ENCODE peak calls at places on chromosomes 11 and 22, in eight cellular contexts. I is heart left ventricle, Q is RWPE1, B is cardiac muscle cell, W is mesendoderm, H is neuronal stem cell, C is body of pancreas, U is substantia nigra. E is an unnamed sample.

GRCh38 chr22:31603574-31603973 is 58.4 kb downstream of the PISD start:
- DNase-seq in B (no peak), Q (no peak), I (no peak), H (no peak), C (no peak), U (no peak), W (no peak), E (no peak)

GRCh38 chr11:113574171-113574570 is 99.0 kb upstream of the DRD2 start:
- DNase-seq in C (no peak), B (no peak), I (no peak), U (no peak), W (no peak), Q (no peak), H (no peak), E (no peak)

GRCh38 chr11:117816151-117816741 is 8.3 kb downstream of the FXYD2 start:
- DNase-seq in I (peak; percentile 39), Q (peak; percentile 34), W (peak; percentile 95), U (no peak), B (peak; percentile 64), H (peak; percentile 62), C (peak; percentile 83), E (peak; percentile 45)

GRCh38 chr22:36528336-36528735 is 630 bp downstream of the EIF3D start:
- DNase-seq in U (no peak), W (no peak), H (no peak), Q (no peak), I (no peak), C (peak; percentile 19), B (peak; percentile 49), E (no peak)

GRCh38 chr11:121536116-121536515 is 83.3 kb upstream of the SORL1-AS1 start:
- DNase-seq in C (no peak), W (no peak), I (no peak), B (no peak), H (no peak), U (no peak), Q (no peak), E (no peak)

GRCh38 chr11:34627197-34627596 is 6.3 kb downstream of the EHF start:
- DNase-seq in C (no peak), H (no peak), Q (peak; percentile 57), B (no peak), U (no peak), W (no peak), I (no peak), E (no peak)

GRCh38 chr22:23067691-23068090 is 2.6 kb upstream of the GNAZ start:
- DNase-seq in H (no peak), B (no peak), W (no peak), U (no peak), C (peak; percentile 1), Q (no peak), I (no peak), E (no peak)

GRCh38 chr11:107591098-107591445 is at the start of gene ELMOD1:
- DNase-seq in Q (peak; percentile 59), H (peak; percentile 61), W (peak; percentile 56), C (peak; percentile 17), I (peak; percentile 68), B (peak; percentile 80), U (peak; percentile 78), E (peak; percentile 10)

GRCh38 chr11:119664063-119664572 is 64.9 kb downstream of the NECTIN1 start:
- DNase-seq in Q (no peak), B (no peak), C (peak; percentile 88), I (no peak), H (no peak), U (peak; percentile 27), W (no peak), E (no peak)

GRCh38 chr22:26330971-26331625 is 98.0 kb upstream of the ASPHD2 start:
- DNase-seq in I (peak; percentile 36), H (peak; percentile 60), C (peak; percentile 70), Q (peak; percentile 70), W (peak; percentile 86), U (peak; percentile 38), B (peak; percentile 59), E (no peak)

GRCh38 chr11:7637447-7638157 is 35.7 kb downstream of the CYB5R2 start:
- DNase-seq in Q (peak; percentile 44), H (no peak), U (no peak), B (no peak), C (peak; percentile 39), W (peak; percentile 11), I (peak; percentile 36), E (peak; percentile 17)

GRCh38 chr22:19275513-19275912 is 16.0 kb downstream of the CLTCL1 start:
- DNase-seq in C (no peak), Q (no peak), W (no peak), I (no peak), U (no peak), H (no peak), B (no peak), E (no peak)

GRCh38 chr11:86011175-86011574 is 57.7 kb downstream of the PICALM start:
- DNase-seq in B (no peak), I (no peak), U (no peak), W (no peak), Q (no peak), H (no peak), C (no peak), E (no peak)

GRCh38 chr11:655036-655726 is 18.1 kb downstream of the DRD4 start:
- DNase-seq in U (no peak), W (no peak), Q (no peak), C (peak; percentile 53), H (no peak), B (no peak), I (no peak), E (no peak)

GRCh38 chr11:71489311-71490043 is 36.5 kb downstream of the NADSYN1 start:
- DNase-seq in W (no peak), H (no peak), C (no peak), I (no peak), U (no peak), B (no peak), Q (peak; percentile 11), E (peak; percentile 13)

GRCh38 chr11:126104420-126104819 is 41.8 kb upstream of the CDON start:
- DNase-seq in U (no peak), I (no peak), Q (no peak), H (peak; percentile 65), W (peak; percentile 94), B (peak; percentile 56), C (no peak), E (no peak)

GRCh38 chr11:83025267-83025704 is 46.4 kb downstream of the RAB30 start:
- DNase-seq in U (no peak), H (no peak), Q (no peak), C (no peak), W (no peak), I (no peak), B (no peak), E (no peak)

GRCh38 chr11:104678408-104678807 is 219.9 kb downstream of the CASP12 start:
- DNase-seq in H (no peak), I (no peak), W (no peak), C (no peak), Q (no peak), U (no peak), B (no peak), E (no peak)

GRCh38 chr11:60992842-60993409 is 21.4 kb downstream of the CD6 start:
- DNase-seq in W (no peak), I (no peak), H (no peak), U (no peak), Q (no peak), C (no peak), B (peak; percentile 43), E (no peak)

GRCh38 chr11:96256604-96257003 is 86.4 kb downstream of the MAML2 start:
- DNase-seq in H (no peak), U (no peak), C (no peak), Q (no peak), I (no peak), W (no peak), B (no peak), E (no peak)

GRCh38 chr11:8729837-8730696 is 47.5 kb downstream of the RPL27A start:
- DNase-seq in B (no peak), H (no peak), I (no peak), U (no peak), C (no peak), Q (no peak), W (no peak), E (no peak)

GRCh38 chr11:71239581-71239980 is 12.8 kb downstream of the SHANK2 start:
- DNase-seq in C (no peak), Q (no peak), B (no peak), U (no peak), H (no peak), W (no peak), I (no peak), E (no peak)

GRCh38 chr11:85813721-85814120 is 2.8 kb upstream of the SYTL2 start:
- DNase-seq in C (no peak), Q (no peak), B (no peak), W (no peak), H (no peak), U (no peak), I (no peak), E (no peak)

GRCh38 chr11:108758458-108758857 is 93.6 kb downstream of the DDX10 start:
- DNase-seq in W (peak; percentile 8), B (no peak), Q (no peak), I (no peak), U (no peak), C (no peak), H (no peak), E (no peak)

GRCh38 chr11:117876341-117877119 is at the start of gene FXYD6:
- DNase-seq in U (peak; percentile 56), H (peak; percentile 85), W (peak; percentile 84), B (peak; percentile 92), Q (peak; percentile 12), I (peak; percentile 80), C (peak; percentile 32), E (peak; percentile 21)

GRCh38 chr11:129414144-129414876 is 38.7 kb downstream of the BARX2 start:
- DNase-seq in B (no peak), U (no peak), C (no peak), I (no peak), H (no peak), Q (no peak), W (no peak), E (no peak)
- H3K27ac ChIP-seq in B (no peak overlapping the region), U (no peak overlapping the region), C (no peak overlapping the region), I (no peak overlapping the region), H (no peak overlapping the region), Q (no peak overlapping the region), W (no peak overlapping the region), E (no peak overlapping the region)

GRCh38 chr22:47174671-47175111 is 412.2 kb downstream of the TBC1D22A start:
- DNase-seq in I (peak; percentile 48), C (peak; percentile 1), H (no peak), Q (no peak), B (no peak), W (no peak), U (no peak), E (no peak)
- H3K27ac ChIP-seq in I (no peak overlapping the region), C (no peak overlapping the region), H (no peak overlapping the region), Q (no peak overlapping the region), B (no peak overlapping the region), W (no peak overlapping the region), U (no peak overlapping the region), E (no peak overlapping the region)

DNA sequence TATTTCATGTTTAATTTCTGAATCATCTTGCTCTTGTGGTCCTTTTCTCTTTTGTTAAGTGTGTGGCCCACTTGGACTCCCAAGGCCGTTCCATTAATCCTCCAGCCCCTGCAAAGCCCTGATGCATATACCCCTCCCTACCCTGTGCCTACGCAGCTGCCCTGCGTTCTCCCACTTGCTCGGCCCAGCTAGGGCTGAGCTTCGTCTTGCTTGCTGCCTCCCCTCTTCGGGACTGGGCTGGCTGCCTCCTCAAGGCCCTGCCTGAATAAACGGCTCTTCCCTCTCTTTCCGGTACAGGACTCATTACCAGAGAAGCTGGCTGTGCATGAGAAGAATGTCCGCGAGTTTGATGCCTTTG is 28.5 kb downstream of the ARHGAP1 start:
- DNase-seq in Q (no peak), B (no peak), C (no peak), U (no peak), H (no peak), W (no peak), I (peak; percentile 17), E (no peak)
- H3K27ac ChIP-seq in Q (peak overlapping the region; percentile 14), B (no peak overlapping the region), C (peak overlapping the region; percentile 20), U (peak overlapping the region; percentile 51), H (no peak overlapping the region), W (no peak overlapping the region), I (no peak overlapping the region), E (no peak overlapping the region)

GRCh38 chr11:2777396-2777795 is 77.6 kb upstream of the KCNQ1OT1 start:
- DNase-seq in B (no peak), I (peak; percentile 21), U (no peak), C (peak; percentile 30), H (no peak), Q (peak; percentile 67), W (peak; percentile 29), E (peak; percentile 27)
- H3K27ac ChIP-seq in B (peak overlapping the region; percentile 92), I (no peak overlapping the region), U (no peak overlapping the region), C (peak overlapping the region; percentile 87), H (no peak overlapping the region), Q (peak overlapping the region; percentile 99), W (no peak overlapping the region), E (no peak overlapping the region)